ENCODE peak calls at places on chromosomes 11 and 22, in five cellular contexts. M, K, G, V and D are unnamed samples.

GRCh38 chr11:112320668-112321067 is 60.0 kb upstream of the PLET1 start:
- DNase-seq in M (peak; percentile 89), K (no peak), G (peak; percentile 32), V (no peak), D (no peak)

GRCh38 chr11:14872032-14872431 is 20.0 kb downstream of the CYP2R1 start:
- DNase-seq in M (peak; percentile 22), K (no peak), G (no peak), V (no peak), D (no peak)

GRCh38 chr11:86116386-86116726 is 47.5 kb upstream of the PICALM start:
- DNase-seq in M (peak; percentile 98), K (peak; percentile 77), G (no peak), V (no peak), D (peak; percentile 16)

GRCh38 chr22:20242393-20243175 is 25.5 kb downstream of the RTN4R start:
- DNase-seq in M (no peak), K (no peak), G (no peak), V (no peak), D (no peak)

GRCh38 chr11:113137735-113138529 is 176.5 kb upstream of the TTC12 start:
- DNase-seq in M (no peak), K (no peak), G (no peak), V (no peak), D (peak; percentile 56)

GRCh38 chr11:89405629-89406028 is 85.5 kb downstream of the NOX4 start:
- DNase-seq in M (no peak), K (no peak), G (no peak), V (no peak), D (no peak)

GRCh38 chr11:87063982-87064381 is 26.2 kb downstream of the TMEM135 start:
- DNase-seq in M (peak; percentile 19), K (no peak), G (no peak), V (no peak), D (no peak)

GRCh38 chr11:2795491-2795991 is 90.0 kb downstream of the CDKN1C start:
- DNase-seq in M (no peak), K (no peak), G (no peak), V (no peak), D (no peak)

GRCh38 chr11:73516080-73516479 is 81.8 kb downstream of the FAM168A start:
- DNase-seq in M (no peak), K (no peak), G (no peak), V (no peak), D (no peak)

GRCh38 chr11:36098046-36098445 is 154.2 kb downstream of the LDLRAD3 start:
- DNase-seq in M (no peak), K (no peak), G (no peak), V (no peak), D (no peak)

GRCh38 chr11:12110714-12111481 is 508 bp downstream of the MICAL2 start:
- DNase-seq in M (no peak), K (no peak), G (no peak), V (no peak), D (peak; percentile 50)
- TF ChIP-seq MXI1 in M (no peak), K (no peak), G (no peak), V (no peak), D (no peak)

GRCh38 chr11:46367244-46367915 is 14.1 kb upstream of the MDK start:
- DNase-seq in M (peak; percentile 59), K (no peak), G (peak; percentile 25), V (peak; percentile 57), D (peak; percentile 87)
- H3K9ac ChIP-seq in M (no peak overlapping the region), K (no peak overlapping the region), G (no peak overlapping the region), V (no peak overlapping the region), D (no peak overlapping the region)

GRCh38 chr11:48018561-48019229 is 38.3 kb downstream of the PTPRJ start:
- DNase-seq in M (no peak), K (no peak), G (no peak), V (no peak), D (no peak)
- H3K4me3 ChIP-seq in M (no peak overlapping the region), K (peak overlapping the region; percentile 50), G (no peak overlapping the region), V (no peak overlapping the region), D (no peak overlapping the region)

DNA sequence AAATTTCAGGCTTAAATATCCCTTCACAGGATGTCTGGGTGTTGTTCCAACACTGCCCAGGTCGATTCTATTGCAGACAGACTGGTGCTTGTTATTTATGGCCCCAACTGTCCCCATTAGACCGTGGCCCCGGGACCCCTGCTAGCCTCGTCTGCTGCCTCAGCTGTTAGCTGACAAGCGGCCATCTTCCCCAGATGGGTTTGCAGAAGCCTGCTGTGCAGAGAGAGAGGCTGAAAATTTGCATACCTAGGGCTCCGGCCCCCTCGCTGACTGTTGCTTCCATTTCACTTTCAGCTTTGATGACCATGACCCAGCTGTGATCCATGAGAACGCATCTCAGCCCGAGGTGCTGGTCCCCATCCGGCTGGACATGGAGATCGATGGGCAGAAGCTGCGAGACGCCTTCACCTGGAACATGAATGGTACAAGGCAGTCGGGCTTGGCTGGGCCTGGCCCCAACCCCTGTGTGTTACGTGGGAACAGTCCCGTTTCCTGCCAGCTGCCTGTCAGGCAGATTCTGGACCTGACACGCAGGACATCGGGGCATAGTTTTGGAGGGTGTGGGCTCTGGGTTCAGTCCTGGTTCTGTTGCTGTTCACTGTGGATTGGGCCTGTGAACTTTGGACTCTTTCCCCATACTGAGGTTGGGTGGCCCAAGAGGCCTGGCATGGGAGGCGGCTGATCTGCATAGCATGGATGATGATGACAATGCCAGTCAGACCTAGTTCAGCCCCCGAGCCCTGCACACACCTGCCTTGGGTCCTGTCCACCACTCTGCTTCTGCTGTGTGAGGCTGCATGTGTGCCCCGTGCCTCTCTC is 16.4 kb downstream of the SMARCB1 start:
- DNase-seq in M (no peak), K (no peak), G (no peak), V (no peak), D (no peak)
- TF ChIP-seq MXI1 in M (no peak), K (no peak), G (no peak), V (no peak), D (no peak)

GRCh38 chr11:34624069-34624468 is 3.2 kb downstream of the EHF start:
- DNase-seq in M (no peak), K (peak; percentile 38), G (no peak), V (no peak), D (no peak)
- H3K9ac ChIP-seq in M (no peak overlapping the region), K (no peak overlapping the region), G (no peak overlapping the region), V (no peak overlapping the region), D (no peak overlapping the region)

GRCh38 chr11:121570453-121570852 is 117.7 kb upstream of the SORL1-AS1 start:
- DNase-seq in M (no peak), K (no peak), G (no peak), V (no peak), D (no peak)

GRCh38 chr11:121572581-121573059 is 119.9 kb upstream of the SORL1-AS1 start:
- DNase-seq in M (no peak), K (no peak), G (no peak), V (no peak), D (peak; percentile 35)

GRCh38 chr11:121575250-121575962 is 122.6 kb upstream of the SORL1-AS1 start:
- DNase-seq in M (peak; percentile 81), K (peak; percentile 74), G (no peak), V (no peak), D (no peak)

GRCh38 chr11:121567988-121568387 is 115.2 kb upstream of the SORL1-AS1 start:
- DNase-seq in M (no peak), K (no peak), G (no peak), V (no peak), D (no peak)

DNA sequence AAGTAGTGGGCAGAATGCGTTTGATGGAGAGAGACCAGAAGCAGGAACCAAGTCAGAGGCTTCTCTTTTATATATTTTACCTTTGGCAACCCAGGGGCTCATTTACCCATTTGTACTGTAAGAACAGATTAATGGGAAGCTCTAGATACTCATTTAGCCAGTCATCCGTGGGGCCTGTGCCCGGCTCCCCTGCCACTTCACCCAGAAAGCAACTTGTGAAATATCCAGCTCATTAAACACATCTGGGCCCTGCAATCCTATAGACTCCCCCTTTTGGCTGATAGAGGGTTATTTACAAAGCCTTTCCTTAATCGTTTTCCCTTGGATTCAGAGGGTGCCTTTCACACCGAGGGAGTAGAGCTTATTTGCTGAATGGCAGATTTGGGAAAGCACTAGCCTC is 118.7 kb upstream of the SORL1-AS1 start:
- DNase-seq in M (no peak), K (no peak), G (no peak), V (no peak), D (no peak)
- H3K4me3 ChIP-seq in M (no peak overlapping the region), K (no peak overlapping the region), G (no peak overlapping the region), V (no peak overlapping the region), D (no peak overlapping the region)

DNA sequence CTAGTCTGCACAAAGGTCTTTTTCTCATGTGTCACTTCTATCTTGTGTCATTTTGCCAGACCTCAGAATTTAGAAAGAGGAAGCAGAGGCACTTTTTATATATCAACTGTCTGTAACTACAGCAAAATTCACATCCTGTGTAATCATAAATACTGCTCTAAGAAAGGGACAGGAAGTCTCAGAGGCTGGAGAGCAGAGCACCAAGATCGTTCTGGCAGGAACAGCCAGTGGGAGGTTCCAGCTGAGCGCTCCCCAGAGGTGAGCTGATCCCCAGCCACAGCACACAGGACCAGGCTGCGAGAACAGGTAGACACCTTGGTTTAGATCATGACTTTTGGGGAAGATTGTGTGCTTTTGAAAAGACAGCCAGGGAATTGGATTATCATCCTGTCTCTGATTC is at the start of gene MS4A7:
- DNase-seq in M (no peak), K (peak; percentile 93), G (no peak), V (no peak), D (no peak)
- TF ChIP-seq MXI1 in M (no peak), K (peak; percentile 41), G (no peak), V (no peak), D (no peak)

GRCh38 chr11:81420668-81421550 is 1312.8 kb downstream of the FAM181B start:
- DNase-seq in M (no peak), K (no peak), G (no peak), V (no peak), D (no peak)
- H3K9ac ChIP-seq in M (no peak overlapping the region), K (no peak overlapping the region), G (no peak overlapping the region), V (no peak overlapping the region), D (no peak overlapping the region)

GRCh38 chr11:114438303-114438702 is 964 bp upstream of the REXO2 start:
- DNase-seq in M (peak; percentile 4), K (no peak), G (no peak), V (no peak), D (no peak)
- H3K4me3 ChIP-seq in M (no peak overlapping the region), K (no peak overlapping the region), G (no peak overlapping the region), V (no peak overlapping the region), D (no peak overlapping the region)